ENCODE peak calls at places on chromosomes 3 and 15, in ten cellular contexts. U is endothelial cell, N is activated T-helper 1 cell treated with Interleukin-2 at 50 U/mL for 16 hours, B is Peyer's patch, P is activated T-cell treated with anti-CD3 and anti-CD28 coated beads for 1 hour, Q is D341Med, F is transverse colon, Y is NCI-H1105 treated with DMSO at 0.1 percent for 48 hours, K is H9, D is H1. T is an unnamed sample.
A peak's percentile ranks its signal among the peaks of the same experiment; 100 is the strongest.

GRCh38 chr3:76267991-76268390 is 482.6 kb upstream of the ZNF717 start:
- DNase-seq in P (no peak), Q (no peak), U (no peak), N (no peak), K (no peak), Y (no peak), F (no peak), B (no peak), D (no peak), T (no peak)

GRCh38 chr3:133750201-133750748 is 4.1 kb downstream of the TF start:
- DNase-seq in F (no peak), Q (peak; percentile 71), B (no peak), N (no peak), K (no peak), P (no peak), D (no peak), U (no peak), Y (no peak), T (no peak)

GRCh38 chr3:13479332-13479581 is 849 bp upstream of the HDAC11 start:
- DNase-seq in U (no peak), D (no peak), B (peak; percentile 66), F (no peak), K (no peak), Y (no peak), Q (no peak), N (peak; percentile 7), P (no peak), T (peak; percentile 90)

GRCh38 chr3:128301186-128302023 is 148.1 kb downstream of the EEFSEC start:
- DNase-seq in F (no peak), Q (no peak), P (no peak), K (peak; percentile 15), D (peak; percentile 39), B (no peak), Y (no peak), N (no peak), U (no peak), T (no peak)

GRCh38 chr3:52408466-52408865 is 36.4 kb downstream of the SEMA3G start:
- DNase-seq in U (no peak), Q (no peak), D (no peak), F (no peak), P (no peak), N (no peak), Y (no peak), K (no peak), B (peak; percentile 38), T (no peak)

GRCh38 chr3:181726351-181727121 is 14.8 kb downstream of the SOX2 start:
- DNase-seq in B (no peak), Q (no peak), D (peak; percentile 84), F (no peak), P (no peak), K (peak; percentile 81), U (peak; percentile 69), Y (no peak), N (no peak), T (no peak)

GRCh38 chr15:52289629-52290081 is 5.9 kb downstream of the MYO5C start:
- DNase-seq in D (peak; percentile 44), Q (no peak), N (no peak), P (no peak), F (peak; percentile 68), K (no peak), B (no peak), U (no peak), Y (no peak), T (no peak)

GRCh38 chr3:85141-85540 is 111.4 kb upstream of the CHL1 start:
- DNase-seq in U (no peak), Y (no peak), D (no peak), K (no peak), F (no peak), Q (peak; percentile 67), N (no peak), P (no peak), B (no peak), T (no peak)

GRCh38 chr15:63876085-63876662 is 42.4 kb upstream of the HERC1 start:
- DNase-seq in Y (no peak), P (no peak), K (no peak), B (no peak), N (no peak), D (no peak), Q (no peak), U (no peak), F (no peak), T (no peak)

GRCh38 chr3:141493152-141493551 is 6.3 kb downstream of the RASA2 start:
- DNase-seq in K (no peak), F (no peak), P (no peak), Y (no peak), Q (no peak), D (no peak), N (no peak), B (no peak), U (no peak), T (no peak)

GRCh38 chr15:31101262-31102048 is at the start of gene TRPM1:
- DNase-seq in B (no peak), N (no peak), D (peak; percentile 29), Q (no peak), Y (no peak), F (no peak), U (no peak), K (no peak), P (no peak), T (peak; percentile 16)

GRCh38 chr3:122800838-122801237 is 6.0 kb downstream of the SLC49A4 start:
- DNase-seq in F (no peak), D (no peak), N (no peak), Q (no peak), Y (peak; percentile 67), P (no peak), U (no peak), K (no peak), B (no peak), T (no peak)

GRCh38 chr3:122688996-122689395 is 8.4 kb downstream of the PARP14 start:
- DNase-seq in Q (no peak), U (no peak), P (no peak), D (no peak), F (no peak), B (no peak), Y (no peak), K (no peak), N (no peak), T (no peak)

GRCh38 chr3:140128217-140129137 is 193.5 kb downstream of the CLSTN2 start:
- DNase-seq in Q (peak; percentile 55), K (peak; percentile 79), P (no peak), D (peak; percentile 78), F (peak; percentile 9), B (peak; percentile 49), U (peak; percentile 63), N (no peak), Y (peak; percentile 70), T (no peak)

GRCh38 chr15:45729146-45729545 is 94.3 kb downstream of the SQOR start:
- DNase-seq in B (no peak), U (no peak), K (no peak), N (no peak), Y (no peak), D (no peak), F (no peak), Q (no peak), P (no peak), T (no peak)

GRCh38 chr3:181431743-181432142 is 280.0 kb upstream of the SOX2 start:
- DNase-seq in Y (peak; percentile 17), P (no peak), N (no peak), U (no peak), K (no peak), B (no peak), D (no peak), Q (no peak), F (no peak), T (no peak)

GRCh38 chr15:48003447-48003846 is 117.3 kb upstream of the SLC24A5 start:
- DNase-seq in N (no peak), P (no peak), Q (no peak), U (no peak), D (no peak), Y (no peak), B (no peak), F (no peak), K (no peak), T (no peak)

T was measured in caudate nucleus.